ENCODE peak calls at places on chromosomes 6 and 20, in four cellular contexts. E is H1, O is progenitor cell of endocrine pancreas, G is type B pancreatic cell. D is an unnamed sample.

GRCh38 chr20:64224344-64225165 is 31.0 kb upstream of the PCMTD2 start:
- DNase-seq in E (no peak), O (no peak), G (no peak), D (peak)

GRCh38 chr6:167565884-167566491 is 241.1 kb downstream of the TTLL2 start:
- DNase-seq in E (no peak), O (no peak), G (peak), D (peak)

GRCh38 chr6:124535299-124535698 is 426.9 kb upstream of the RNF217 start:
- DNase-seq in E (no peak), O (no peak), G (no peak), D (no peak)

GRCh38 chr6:99241905-99242534 is 107.5 kb downstream of the FAXC start:
- DNase-seq in E (no peak), O (no peak), G (no peak), D (no peak)

GRCh38 chr6:34462561-34462971 is 3.3 kb upstream of the PACSIN1 start:
- DNase-seq in E (peak), O (no peak), G (no peak), D (no peak)

GRCh38 chr6:10759312-10759839 is 11.8 kb downstream of the TMEM14B start:
- DNase-seq in E (no peak), O (no peak), G (no peak), D (peak)

GRCh38 chr6:43719511-43719910 is 31.9 kb upstream of the MRPS18A start:
- DNase-seq in E (no peak), O (no peak), G (no peak), D (no peak)

GRCh38 chr20:35625584-35626385 is 10.2 kb downstream of the SPAG4 start:
- DNase-seq in E (no peak), O (no peak), G (no peak), D (no peak)

GRCh38 chr6:144104898-144105487 is 9.6 kb upstream of the SF3B5 start:
- DNase-seq in E (no peak), O (no peak), G (no peak), D (peak)

GRCh38 chr6:110492584-110492983 is 16.2 kb upstream of the SLC22A16 start:
- DNase-seq in E (no peak), O (no peak), G (no peak), D (no peak)

GRCh38 chr6:27091661-27092315 is 155.7 kb upstream of the PRSS16 start:
- DNase-seq in E (peak), O (no peak), G (no peak), D (no peak)

GRCh38 chr20:45419188-45420091 is 3.5 kb downstream of the PIGT start:
- DNase-seq in E (no peak), O (no peak), G (no peak), D (peak)

GRCh38 chr6:41736207-41736710 is 851 bp upstream of the TFEB start:
- DNase-seq in E (no peak), O (no peak), G (no peak), D (no peak)

GRCh38 chr20:61886721-61887658 is 178.7 kb downstream of the TAF4 start:
- DNase-seq in E (no peak), O (peak), G (no peak), D (peak)

GRCh38 chr20:2578430-2579192 is 42.2 kb downstream of the TMC2 start:
- DNase-seq in E (no peak), O (no peak), G (no peak), D (no peak)

GRCh38 chr20:59006864-59007757 is at the start of gene CTSZ:
- DNase-seq in E (no peak), O (peak), G (no peak), D (peak)

GRCh38 chr6:56292505-56293181 is 45.3 kb upstream of the COL21A1 start:
- DNase-seq in E (no peak), O (peak), G (no peak), D (peak)

GRCh38 chr6:37650071-37650481 is 47.6 kb downstream of the MDGA1 start:
- DNase-seq in E (peak), O (peak), G (no peak), D (no peak)

GRCh38 chr20:35307666-35308653 is 15.7 kb upstream of the FAM83C start:
- DNase-seq in E (no peak), O (no peak), G (no peak), D (peak)

GRCh38 chr6:103367212-103367611 is 1492.5 kb downstream of the HACE1 start:
- DNase-seq in E (no peak), O (no peak), G (no peak), D (no peak)

GRCh38 chr20:50260480-50261221 is 70.0 kb downstream of the CEBPB start:
- DNase-seq in E (no peak), O (no peak), G (no peak), D (no peak)

GRCh38 chr20:44979090-44979621 is 12.8 kb downstream of the STK4 start:
- DNase-seq in E (no peak), O (no peak), G (no peak), D (peak)

GRCh38 chr6:143000771-143001170 is 55.8 kb upstream of the HIVEP2 start:
- DNase-seq in E (no peak), O (no peak), G (no peak), D (no peak)

GRCh38 chr6:119350202-119351004 is 842 bp upstream of the MAN1A1 start:
- DNase-seq in E (no peak), O (no peak), G (no peak), D (peak)

GRCh38 chr6:2020909-2021308 is 224.5 kb downstream of the GMDS start:
- DNase-seq in E (no peak), O (no peak), G (no peak), D (no peak)

GRCh38 chr6:20793174-20793573 is 258.9 kb downstream of the CDKAL1 start:
- DNase-seq in E (no peak), O (no peak), G (no peak), D (no peak)

GRCh38 chr6:63352587-63353281 is 33.0 kb upstream of the LGSN start:
- DNase-seq in E (no peak), O (no peak), G (no peak), D (peak)

GRCh38 chr20:1171461-1172093 is 13.2 kb downstream of the TMEM74B start:
- DNase-seq in E (no peak), O (peak), G (no peak), D (peak)

GRCh38 chr20:62303327-62304226 is 780 bp downstream of the ADRM1 start:
- DNase-seq in E (no peak), O (peak), G (no peak), D (peak)

GRCh38 chr6:75334266-75335040 is 49.9 kb upstream of the TMEM30A start:
- DNase-seq in E (peak), O (no peak), G (no peak), D (peak)

GRCh38 chr6:36314221-36315014 is 22.3 kb downstream of the BNIP5 start:
- DNase-seq in E (peak), O (no peak), G (no peak), D (no peak)

GRCh38 chr6:52253494-52253893 is 9.2 kb upstream of the IL17F start:
- DNase-seq in E (no peak), O (no peak), G (no peak), D (peak)

GRCh38 chr20:25081065-25081729 is 744 bp downstream of the VSX1 start:
- DNase-seq in E (no peak), O (peak), G (peak), D (no peak)